ENCODE peak calls at places on chromosome 1, in ten cellular contexts. One of them, this sample, is unnamed.

GRCh38 chr1:182622795-182623528 is 18.8 kb upstream of the RGS16 start:
- DNase-seq in NCI-H2171: no peak
- DNase-seq in activated T-cell treated with anti-CD3 and anti-CD28 coated beads for 1 hour: no peak
- DNase-seq in NCI-H1694: no peak
- DNase-seq in WTC11: no peak
- DNase-seq in activated CD8-positive, alpha-beta memory T cell treated with anti-CD3 and anti-CD28 coated beads, Interleukin-2, amount 50 U/mL, for 48 hours: no peak
- DNase-seq in GM12891: no peak
- DNase-seq in heart right ventricle: peak; percentile 60
- DNase-seq in brain pericyte: no peak
- DNase-seq in EL: no peak
- DNase-seq in this sample: no peak

GRCh38 chr1:117290855-117291254 is 76.4 kb upstream of the MAN1A2 start:
- DNase-seq in NCI-H2171: no peak
- DNase-seq in activated T-cell treated with anti-CD3 and anti-CD28 coated beads for 1 hour: no peak
- DNase-seq in NCI-H1694: no peak
- DNase-seq in WTC11: no peak
- DNase-seq in activated CD8-positive, alpha-beta memory T cell treated with anti-CD3 and anti-CD28 coated beads, Interleukin-2, amount 50 U/mL, for 48 hours: no peak
- DNase-seq in GM12891: no peak
- DNase-seq in heart right ventricle: no peak
- DNase-seq in brain pericyte: no peak
- DNase-seq in EL: peak; percentile 21
- DNase-seq in this sample: no peak

GRCh38 chr1:244660595-244660994 is 7.7 kb downstream of the DESI2 start:
- DNase-seq in NCI-H2171: no peak
- DNase-seq in activated T-cell treated with anti-CD3 and anti-CD28 coated beads for 1 hour: no peak
- DNase-seq in NCI-H1694: no peak
- DNase-seq in WTC11: no peak
- DNase-seq in activated CD8-positive, alpha-beta memory T cell treated with anti-CD3 and anti-CD28 coated beads, Interleukin-2, amount 50 U/mL, for 48 hours: no peak
- DNase-seq in GM12891: no peak
- DNase-seq in heart right ventricle: no peak
- DNase-seq in brain pericyte: no peak
- DNase-seq in EL: no peak
- DNase-seq in this sample: no peak

GRCh38 chr1:46184920-46185658 is 8.8 kb upstream of the P3R3URF start:
- DNase-seq in NCI-H2171: no peak
- DNase-seq in activated T-cell treated with anti-CD3 and anti-CD28 coated beads for 1 hour: no peak
- DNase-seq in NCI-H1694: no peak
- DNase-seq in WTC11: no peak
- DNase-seq in activated CD8-positive, alpha-beta memory T cell treated with anti-CD3 and anti-CD28 coated beads, Interleukin-2, amount 50 U/mL, for 48 hours: peak; percentile 72
- DNase-seq in GM12891: no peak
- DNase-seq in heart right ventricle: no peak
- DNase-seq in brain pericyte: no peak
- DNase-seq in EL: no peak
- DNase-seq in this sample: no peak

GRCh38 chr1:223556414-223557124 is 108.9 kb downstream of the CAPN8 start:
- DNase-seq in NCI-H2171: no peak
- DNase-seq in activated T-cell treated with anti-CD3 and anti-CD28 coated beads for 1 hour: no peak
- DNase-seq in NCI-H1694: peak; percentile 15
- DNase-seq in WTC11: peak; percentile 86
- DNase-seq in activated CD8-positive, alpha-beta memory T cell treated with anti-CD3 and anti-CD28 coated beads, Interleukin-2, amount 50 U/mL, for 48 hours: peak; percentile 84
- DNase-seq in GM12891: peak; percentile 46
- DNase-seq in heart right ventricle: no peak
- DNase-seq in brain pericyte: no peak
- DNase-seq in EL: peak; percentile 34
- DNase-seq in this sample: no peak

GRCh38 chr1:234114648-234115307 is 210.3 kb downstream of the SLC35F3 start:
- DNase-seq in NCI-H2171: peak; percentile 59
- DNase-seq in activated T-cell treated with anti-CD3 and anti-CD28 coated beads for 1 hour: no peak
- DNase-seq in NCI-H1694: peak; percentile 68
- DNase-seq in WTC11: peak; percentile 23
- DNase-seq in activated CD8-positive, alpha-beta memory T cell treated with anti-CD3 and anti-CD28 coated beads, Interleukin-2, amount 50 U/mL, for 48 hours: no peak
- DNase-seq in GM12891: peak; percentile 30
- DNase-seq in heart right ventricle: peak; percentile 26
- DNase-seq in brain pericyte: no peak
- DNase-seq in EL: peak; percentile 61
- DNase-seq in this sample: peak; percentile 63

GRCh38 chr1:163361123-163361934 is 39.6 kb downstream of the NUF2 start:
- DNase-seq in NCI-H2171: no peak
- DNase-seq in activated T-cell treated with anti-CD3 and anti-CD28 coated beads for 1 hour: no peak
- DNase-seq in NCI-H1694: peak; percentile 2
- DNase-seq in WTC11: peak; percentile 18
- DNase-seq in activated CD8-positive, alpha-beta memory T cell treated with anti-CD3 and anti-CD28 coated beads, Interleukin-2, amount 50 U/mL, for 48 hours: no peak
- DNase-seq in GM12891: no peak
- DNase-seq in heart right ventricle: no peak
- DNase-seq in brain pericyte: no peak
- DNase-seq in EL: no peak
- DNase-seq in this sample: peak; percentile 43

GRCh38 chr1:10634428-10635384 is 160.0 kb downstream of the PEX14 start:
- DNase-seq in NCI-H2171: peak; percentile 58
- DNase-seq in activated T-cell treated with anti-CD3 and anti-CD28 coated beads for 1 hour: no peak
- DNase-seq in NCI-H1694: no peak
- DNase-seq in WTC11: no peak
- DNase-seq in activated CD8-positive, alpha-beta memory T cell treated with anti-CD3 and anti-CD28 coated beads, Interleukin-2, amount 50 U/mL, for 48 hours: no peak
- DNase-seq in GM12891: no peak
- DNase-seq in heart right ventricle: no peak
- DNase-seq in brain pericyte: no peak
- DNase-seq in EL: no peak
- DNase-seq in this sample: no peak

GRCh38 chr1:3641046-3641760 is 8.7 kb downstream of the WRAP73 start:
- DNase-seq in NCI-H2171: no peak
- DNase-seq in activated T-cell treated with anti-CD3 and anti-CD28 coated beads for 1 hour: no peak
- DNase-seq in NCI-H1694: no peak
- DNase-seq in WTC11: peak; percentile 8
- DNase-seq in activated CD8-positive, alpha-beta memory T cell treated with anti-CD3 and anti-CD28 coated beads, Interleukin-2, amount 50 U/mL, for 48 hours: no peak
- DNase-seq in GM12891: no peak
- DNase-seq in heart right ventricle: no peak
- DNase-seq in brain pericyte: no peak
- DNase-seq in EL: no peak
- DNase-seq in this sample: no peak

GRCh38 chr1:57831624-57832023 is 407.8 kb upstream of the DAB1 start:
- DNase-seq in NCI-H2171: no peak
- DNase-seq in activated T-cell treated with anti-CD3 and anti-CD28 coated beads for 1 hour: no peak
- DNase-seq in NCI-H1694: no peak
- DNase-seq in WTC11: no peak
- DNase-seq in activated CD8-positive, alpha-beta memory T cell treated with anti-CD3 and anti-CD28 coated beads, Interleukin-2, amount 50 U/mL, for 48 hours: no peak
- DNase-seq in GM12891: no peak
- DNase-seq in heart right ventricle: no peak
- DNase-seq in brain pericyte: peak; percentile 11
- DNase-seq in EL: peak; percentile 44
- DNase-seq in this sample: no peak

GRCh38 chr1:67685558-67686271 is 714 bp downstream of the GADD45A start:
- DNase-seq in NCI-H2171: no peak
- DNase-seq in activated T-cell treated with anti-CD3 and anti-CD28 coated beads for 1 hour: peak; percentile 34
- DNase-seq in NCI-H1694: no peak
- DNase-seq in WTC11: peak; percentile 58
- DNase-seq in activated CD8-positive, alpha-beta memory T cell treated with anti-CD3 and anti-CD28 coated beads, Interleukin-2, amount 50 U/mL, for 48 hours: peak; percentile 81
- DNase-seq in GM12891: peak; percentile 35
- DNase-seq in heart right ventricle: peak; percentile 44
- DNase-seq in brain pericyte: no peak
- DNase-seq in EL: peak; percentile 52
- DNase-seq in this sample: peak; percentile 30

GRCh38 chr1:102897537-102897936 is 210.8 kb downstream of the COL11A1 start:
- DNase-seq in NCI-H2171: no peak
- DNase-seq in activated T-cell treated with anti-CD3 and anti-CD28 coated beads for 1 hour: no peak
- DNase-seq in NCI-H1694: no peak
- DNase-seq in WTC11: no peak
- DNase-seq in activated CD8-positive, alpha-beta memory T cell treated with anti-CD3 and anti-CD28 coated beads, Interleukin-2, amount 50 U/mL, for 48 hours: no peak
- DNase-seq in GM12891: no peak
- DNase-seq in heart right ventricle: no peak
- DNase-seq in brain pericyte: no peak
- DNase-seq in EL: peak; percentile 76
- DNase-seq in this sample: no peak

GRCh38 chr1:221708987-221709386 is 32.9 kb downstream of the DUSP10 start:
- DNase-seq in NCI-H2171: peak; percentile 68
- DNase-seq in activated T-cell treated with anti-CD3 and anti-CD28 coated beads for 1 hour: no peak
- DNase-seq in NCI-H1694: peak; percentile 7
- DNase-seq in WTC11: no peak
- DNase-seq in activated CD8-positive, alpha-beta memory T cell treated with anti-CD3 and anti-CD28 coated beads, Interleukin-2, amount 50 U/mL, for 48 hours: no peak
- DNase-seq in GM12891: no peak
- DNase-seq in heart right ventricle: peak; percentile 62
- DNase-seq in brain pericyte: no peak
- DNase-seq in EL: no peak
- DNase-seq in this sample: peak; percentile 77

GRCh38 chr1:39488801-39489566 is 2.5 kb upstream of the BMP8A start:
- DNase-seq in NCI-H2171: no peak
- DNase-seq in activated T-cell treated with anti-CD3 and anti-CD28 coated beads for 1 hour: no peak
- DNase-seq in NCI-H1694: peak; percentile 99
- DNase-seq in WTC11: no peak
- DNase-seq in activated CD8-positive, alpha-beta memory T cell treated with anti-CD3 and anti-CD28 coated beads, Interleukin-2, amount 50 U/mL, for 48 hours: no peak
- DNase-seq in GM12891: no peak
- DNase-seq in heart right ventricle: no peak
- DNase-seq in brain pericyte: no peak
- DNase-seq in EL: no peak
- DNase-seq in this sample: no peak

This sample was measured in hippocampal formation.